ENCODE peak calls at places on chromosomes 12 and 14, in ten cellular contexts. Q, P, K, W, S, J, D, O, R and I are unnamed samples.
A peak's percentile ranks its signal among the peaks of the same experiment; 100 is the strongest.

GRCh38 chr12:83128529-83128928 is 441.8 kb downstream of the TMTC2 start:
- DNase-seq in R (no peak), O (no peak), S (no peak), D (no peak), Q (no peak), K (no peak), J (no peak), W (no peak), P (no peak), I (peak; percentile 26)

GRCh38 chr14:64708148-64709004 is 4.2 kb downstream of the PLEKHG3 start:
- DNase-seq in S (no peak), J (no peak), W (peak; percentile 60), R (no peak), Q (peak; percentile 68), O (peak; percentile 50), D (no peak), P (no peak), K (no peak), I (peak; percentile 77)

GRCh38 chr12:15192721-15193120 is 28.5 kb downstream of the RERG start:
- DNase-seq in K (no peak), J (no peak), D (no peak), S (no peak), W (no peak), P (no peak), O (no peak), Q (no peak), R (no peak), I (no peak)

GRCh38 chr12:105077435-105077834 is 6.8 kb downstream of the ALDH1L2 start:
- DNase-seq in K (no peak), D (no peak), P (no peak), J (no peak), R (no peak), W (no peak), Q (no peak), O (no peak), S (no peak), I (peak; percentile 60)

GRCh38 chr12:108798551-108799221 is 58.7 kb downstream of the SSH1 start:
- DNase-seq in O (no peak), P (no peak), K (no peak), R (no peak), S (no peak), W (no peak), J (no peak), D (no peak), Q (no peak), I (peak; percentile 81)

GRCh38 chr12:51324953-51325352 is 979 bp upstream of the BIN2 start:
- DNase-seq in P (no peak), Q (no peak), D (no peak), O (no peak), R (no peak), J (no peak), K (no peak), S (no peak), W (no peak), I (no peak)

GRCh38 chr12:78584695-78585094 is 279.9 kb upstream of the SYT1 start:
- DNase-seq in J (no peak), S (no peak), P (no peak), Q (no peak), K (no peak), R (no peak), O (peak; percentile 55), W (no peak), D (no peak), I (no peak)

GRCh38 chr12:48004039-48004940 is at the start of gene COL2A1:
- DNase-seq in P (no peak), R (no peak), O (peak; percentile 39), K (no peak), J (no peak), W (peak; percentile 61), S (no peak), D (no peak), Q (no peak), I (no peak)

GRCh38 chr14:47103781-47104180 is 452.2 kb upstream of the RPL10L start:
- DNase-seq in J (no peak), R (no peak), O (no peak), S (no peak), P (no peak), W (no peak), K (no peak), D (no peak), Q (no peak), I (no peak)

GRCh38 chr14:50082308-50082742 is 34.0 kb downstream of the VCPKMT start:
- DNase-seq in W (no peak), D (peak; percentile 62), O (no peak), R (no peak), S (peak; percentile 75), P (no peak), J (no peak), Q (no peak), K (no peak), I (no peak)

GRCh38 chr14:54329082-54329695 is 67.6 kb upstream of the CDKN3 start:
- DNase-seq in Q (no peak), W (peak; percentile 72), R (peak; percentile 68), K (no peak), S (no peak), D (no peak), O (peak; percentile 70), J (no peak), P (peak; percentile 19), I (peak; percentile 55)

GRCh38 chr14:65431951-65432350 is 19.4 kb downstream of the FUT8 start:
- DNase-seq in D (no peak), O (no peak), S (no peak), J (no peak), Q (no peak), W (no peak), P (no peak), K (no peak), R (no peak), I (no peak)

GRCh38 chr14:50635136-50635535 is 33.0 kb downstream of the SAV1 start:
- DNase-seq in D (no peak), Q (no peak), R (no peak), S (no peak), W (no peak), P (no peak), O (no peak), J (no peak), K (no peak), I (no peak)

GRCh38 chr14:91140672-91141071 is 26.8 kb downstream of the DGLUCY start:
- DNase-seq in S (no peak), D (no peak), W (no peak), P (no peak), Q (no peak), K (no peak), R (no peak), J (no peak), O (peak; percentile 67), I (no peak)

GRCh38 chr12:24996820-24997219 is 47.9 kb upstream of the BCAT1 start:
- DNase-seq in Q (no peak), O (no peak), R (no peak), K (no peak), W (no peak), J (no peak), S (no peak), P (no peak), D (no peak), I (no peak)

GRCh38 chr12:38956337-38956736 is 50.9 kb upstream of the CPNE8 start:
- DNase-seq in D (no peak), K (no peak), R (no peak), W (no peak), Q (no peak), P (no peak), J (no peak), S (no peak), O (no peak), I (no peak)
- H3K27ac ChIP-seq in D (no peak overlapping the region), K (no peak overlapping the region), R (no peak overlapping the region), W (no peak overlapping the region), Q (no peak overlapping the region), P (no peak overlapping the region), J (no peak overlapping the region), S (no peak overlapping the region), O (no peak overlapping the region), I (no peak overlapping the region)

GRCh38 chr14:74946659-74947281 is 8.6 kb downstream of the PGF start:
- DNase-seq in Q (no peak), S (no peak), K (no peak), J (no peak), D (no peak), O (peak; percentile 24), W (no peak), P (no peak), R (no peak), I (peak; percentile 75)
- H3K4me3 ChIP-seq in Q (no peak overlapping the region), S (no peak overlapping the region), K (no peak overlapping the region), J (peak overlapping the region; percentile 28), D (no peak overlapping the region), O (no peak overlapping the region), W (no peak overlapping the region), P (peak overlapping the region; percentile 13), R (peak overlapping the region; percentile 15), I (no peak overlapping the region)

DNA sequence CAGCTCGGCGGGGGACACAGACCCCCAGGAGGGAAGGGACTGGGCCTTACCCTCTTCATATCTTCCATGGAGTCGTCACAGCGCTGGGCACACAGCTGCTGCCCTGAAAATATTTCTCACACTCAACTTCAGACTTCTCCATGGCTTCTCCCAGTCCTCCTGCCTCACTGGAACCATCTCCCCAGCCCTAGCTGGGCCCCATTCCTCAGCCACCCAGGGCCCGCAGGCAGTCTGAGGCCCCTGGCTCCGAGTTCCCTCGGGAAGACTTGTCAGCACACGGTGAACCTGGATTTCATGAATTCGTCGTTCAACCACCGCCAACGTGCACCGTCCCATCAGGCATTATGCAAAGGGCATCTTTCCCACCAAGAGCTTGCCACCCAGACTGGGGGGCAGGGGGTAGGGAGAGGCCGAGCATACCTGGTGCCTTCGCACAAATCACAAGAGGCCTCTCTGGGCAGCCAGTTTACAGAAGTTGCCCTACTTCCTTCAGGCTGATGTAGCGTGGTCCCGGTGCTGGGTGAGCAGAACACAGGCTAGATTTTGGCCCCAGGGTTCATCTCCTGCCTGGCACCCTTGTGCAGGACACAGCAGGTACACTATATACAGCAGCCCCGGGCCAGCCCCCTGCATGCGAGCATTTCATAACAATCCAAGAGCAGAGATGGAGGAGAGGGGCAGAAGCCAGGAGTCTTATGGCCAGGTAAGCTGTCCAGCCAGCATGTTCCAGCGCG is 44.2 kb downstream of the LTBP2 start:
- DNase-seq in S (no peak), K (no peak), P (no peak), J (no peak), R (no peak), O (no peak), Q (no peak), D (no peak), W (no peak), I (no peak)
- H3K4me1 ChIP-seq in S (peaks cover 16% of the 10 kb centered on the region), K (peaks cover 49% of the 10 kb centered on the region), P (peaks cover 63% of the 10 kb centered on the region), J (peaks cover 93% of the 10 kb centered on the region), R (no peaks in the 10 kb centered on the region), O (peaks cover 75% of the 10 kb centered on the region), Q (peaks cover 35% of the 10 kb centered on the region), D (peaks cover 15% of the 10 kb centered on the region), W (peaks cover 11% of the 10 kb centered on the region), I (peaks cover 7% of the 10 kb centered on the region)

DNA sequence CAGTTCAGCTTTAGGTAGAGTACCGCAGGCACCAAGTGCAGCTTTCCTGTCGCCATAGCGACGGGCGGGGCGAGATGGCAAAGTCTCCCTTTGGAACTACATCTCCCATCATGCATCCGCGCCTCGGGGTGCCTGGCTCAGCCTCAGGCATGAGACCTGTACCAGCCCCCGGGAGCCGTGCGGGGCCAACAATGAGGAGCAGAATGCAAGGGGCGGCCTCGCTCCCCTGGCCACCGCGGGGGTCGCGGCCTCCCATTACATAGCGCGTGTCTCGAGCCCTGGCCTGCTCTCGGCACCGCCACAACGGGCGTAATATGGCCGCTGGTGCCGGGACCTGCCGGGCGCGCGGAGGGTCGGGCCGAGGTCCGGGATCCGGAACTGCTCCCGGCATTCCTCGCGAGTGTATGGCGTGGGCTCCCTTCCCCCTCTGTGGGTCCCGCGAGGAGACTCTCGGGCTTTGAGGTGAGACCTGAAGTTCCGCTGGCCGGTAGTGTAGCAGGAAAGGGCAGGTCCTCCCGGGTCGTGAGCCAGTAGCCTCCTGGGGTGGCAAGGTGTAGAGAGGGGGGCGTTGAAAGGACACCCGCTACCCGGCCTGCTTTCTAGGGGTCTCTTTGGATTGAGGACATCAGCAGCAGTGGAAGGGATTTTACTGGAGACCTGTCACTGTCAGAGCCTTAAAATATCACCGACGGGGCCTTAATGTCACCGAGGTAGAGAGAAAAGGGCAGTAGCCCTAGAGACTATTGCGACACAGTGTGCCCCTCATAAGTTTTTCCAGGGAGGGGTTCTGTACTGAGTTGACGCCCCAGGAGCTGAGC is at the start of gene THTPA:
- DNase-seq in K (peak; percentile 98), J (peak; percentile 58), D (peak; percentile 86), S (peak; percentile 86), O (peak; percentile 91), P (peak; percentile 94), W (peak; percentile 98), Q (peak; percentile 95), R (peak; percentile 97), I (peak; percentile 98)
- H3K27ac ChIP-seq in K (peak within 1 kb of the TSS; percentile 98), J (peak within 1 kb of the TSS; percentile 98), D (peak within 1 kb of the TSS; percentile 64), S (peak within 1 kb of the TSS; percentile 83), O (peak within 1 kb of the TSS; percentile 100), P (peak within 1 kb of the TSS; percentile 97), W (peak within 1 kb of the TSS; percentile 100), Q (peak within 1 kb of the TSS; percentile 90), R (peak within 1 kb of the TSS; percentile 96), I (peak within 1 kb of the TSS; percentile 99)